ENCODE peak calls at places on chromosomes 7 and 10, in six cellular contexts. C is stomach; H is uterus; T is effector memory CD4-positive, alpha-beta T cell; E is CD8-positive, alpha-beta T cell; D is psoas muscle. P is an unnamed sample.

GRCh38 chr10:124527996-124528395 is 66.4 kb downstream of the LHPP start:
- DNase-seq in H (no peak), T (no peak), E (no peak), C (no peak), D (peak; percentile 7), P (peak; percentile 71)

GRCh38 chr10:71598673-71599072 is 120.9 kb downstream of the C10orf105 start:
- DNase-seq in E (no peak), T (no peak), C (peak; percentile 42), H (peak; percentile 80), D (peak; percentile 91), P (no peak)

GRCh38 chr10:63199716-63200115 is 66.6 kb downstream of the NRBF2 start:
- DNase-seq in T (no peak), C (no peak), D (no peak), H (no peak), E (no peak), P (no peak)

GRCh38 chr10:112344261-112344660 is 29.7 kb upstream of the ACSL5 start:
- DNase-seq in C (no peak), D (no peak), H (no peak), E (no peak), T (no peak), P (no peak)

GRCh38 chr10:28981007-28981406 is 303.7 kb downstream of the BAMBI start:
- DNase-seq in T (no peak), C (no peak), E (no peak), D (no peak), H (no peak), P (no peak)

GRCh38 chr7:2621948-2622640 is 9.7 kb upstream of the TTYH3 start:
- DNase-seq in D (no peak), T (no peak), H (no peak), E (no peak), C (no peak), P (peak; percentile 73)

GRCh38 chr7:85659364-85659763 is 472.5 kb upstream of the SEMA3D start:
- DNase-seq in C (no peak), H (no peak), E (no peak), D (no peak), T (no peak), P (no peak)

GRCh38 chr7:35253680-35254495 is at the start of gene TBX20:
- DNase-seq in D (peak; percentile 41), E (no peak), C (peak; percentile 35), H (no peak), T (no peak), P (peak; percentile 74)

GRCh38 chr7:2209146-2209960 is 23.4 kb downstream of the MAD1L1 start:
- DNase-seq in C (peak; percentile 67), H (peak; percentile 79), T (peak; percentile 12), E (peak; percentile 20), D (peak; percentile 75), P (peak; percentile 87)

GRCh38 chr7:35418716-35419425 is 165.0 kb upstream of the TBX20 start:
- DNase-seq in D (no peak), H (no peak), E (no peak), C (no peak), T (no peak), P (no peak)

GRCh38 chr10:21330628-21331020 is 194.9 kb downstream of the SKIDA1 start:
- DNase-seq in E (no peak), H (no peak), C (no peak), T (no peak), D (no peak), P (no peak)

GRCh38 chr7:104271948-104272347 is 56.5 kb upstream of the LHFPL3 start:
- DNase-seq in C (no peak), H (no peak), D (no peak), E (no peak), T (no peak), P (no peak)

GRCh38 chr10:97974526-97975525 is 55.6 kb downstream of the CRTAC1 start:
- DNase-seq in E (no peak), C (no peak), D (no peak), T (no peak), H (no peak), P (no peak)

GRCh38 chr7:77338883-77339629 is 77.1 kb downstream of the GSAP start:
- DNase-seq in T (no peak), E (no peak), C (no peak), D (no peak), H (no peak), P (no peak)

GRCh38 chr10:119588071-119588470 is 8.7 kb downstream of the TIAL1 start:
- DNase-seq in T (no peak), C (no peak), D (no peak), E (no peak), H (no peak), P (no peak)

GRCh38 chr10:26486304-26486703 is 48.2 kb downstream of the APBB1IP start:
- DNase-seq in D (peak; percentile 33), E (no peak), H (peak; percentile 24), C (no peak), T (no peak), P (no peak)

GRCh38 chr10:99399664-99400063 is 30.8 kb downstream of the GOT1 start:
- DNase-seq in H (no peak), T (no peak), E (no peak), C (no peak), D (no peak), P (no peak)

GRCh38 chr10:3082290-3082689 is 14.9 kb downstream of the PFKP start:
- DNase-seq in T (no peak), H (no peak), D (no peak), C (no peak), E (no peak), P (no peak)

GRCh38 chr7:41918597-41918996 is 215.7 kb upstream of the INHBA start:
- DNase-seq in D (no peak), T (no peak), H (no peak), E (no peak), C (no peak), P (no peak)

GRCh38 chr7:154644366-154644765 is 358.6 kb downstream of the PAXIP1 start:
- DNase-seq in T (no peak), E (no peak), D (no peak), C (no peak), H (no peak), P (no peak)

GRCh38 chr7:5424689-5425506 is 1.3 kb upstream of the TNRC18 start:
- DNase-seq in H (peak; percentile 74), C (peak; percentile 45), D (peak; percentile 69), T (no peak), E (no peak), P (peak; percentile 88)

GRCh38 chr7:4700577-4701235 is 18.6 kb downstream of the FOXK1 start:
- DNase-seq in D (no peak), H (no peak), T (no peak), E (no peak), C (no peak), P (no peak)

GRCh38 chr10:116080553-116080952 is 192.5 kb downstream of the GFRA1 start:
- DNase-seq in C (no peak), D (no peak), T (no peak), E (no peak), H (no peak), P (no peak)

GRCh38 chr7:20798081-20798693 is 11.5 kb upstream of the SP8 start:
- DNase-seq in D (peak; percentile 22), E (no peak), H (no peak), T (no peak), C (peak; percentile 73), P (peak; percentile 80)

GRCh38 chr7:70301673-70302072 is 703.4 kb downstream of the AUTS2 start:
- DNase-seq in H (no peak), D (no peak), T (no peak), C (no peak), E (no peak), P (no peak)

GRCh38 chr7:1144269-1144771 is 15.7 kb downstream of the ZFAND2A start:
- DNase-seq in D (no peak), H (no peak), E (no peak), C (peak; percentile 75), T (no peak), P (peak; percentile 71)

GRCh38 chr10:93462881-93463280 is 19.3 kb downstream of the MYOF start:
- DNase-seq in T (no peak), H (no peak), C (no peak), E (no peak), D (no peak), P (no peak)
- H3K4me1 ChIP-seq in T (no peaks in the 10 kb centered on the region), H (peaks cover 20% of the 10 kb centered on the region), C (peaks cover 70% of the 10 kb centered on the region), E (no peaks in the 10 kb centered on the region), D (peaks cover 23% of the 10 kb centered on the region), P (peaks cover 15% of the 10 kb centered on the region)

GRCh38 chr10:102615361-102615760 is 28.9 kb upstream of the TRIM8 start:
- DNase-seq in E (no peak), T (no peak), H (no peak), D (peak; percentile 30), C (no peak), P (no peak)

GRCh38 chr10:102614888-102615287 is 29.4 kb upstream of the TRIM8 start:
- DNase-seq in E (no peak), D (no peak), C (no peak), H (no peak), T (no peak), P (no peak)

GRCh38 chr10:102617816-102618215 is 26.5 kb upstream of the TRIM8 start:
- DNase-seq in T (no peak), H (no peak), C (no peak), D (no peak), E (no peak), P (no peak)

GRCh38 chr10:102616071-102616770 is 28.1 kb upstream of the TRIM8 start:
- DNase-seq in C (no peak), D (peak; percentile 76), H (peak; percentile 75), E (no peak), T (no peak), P (no peak)

GRCh38 chr10:102617041-102617440 is 27.2 kb upstream of the TRIM8 start:
- DNase-seq in D (no peak), H (no peak), E (no peak), T (no peak), C (no peak), P (no peak)
- H3K9me3 ChIP-seq in D (no peaks in the 10 kb centered on the region), H (no peaks in the 10 kb centered on the region), E (no peaks in the 10 kb centered on the region), T (no peaks in the 10 kb centered on the region), C (no peaks in the 10 kb centered on the region), P (no peaks in the 10 kb centered on the region)

GRCh38 chr7:24760968-24761367 is 3.7 kb upstream of the GSDME start:
- DNase-seq in T (no peak), C (no peak), D (no peak), E (no peak), H (no peak), P (no peak)
- H3K27me3 ChIP-seq in T (peaks cover 17% of the 10 kb centered on the region), C (no peaks in the 10 kb centered on the region), D (no peaks in the 10 kb centered on the region), E (peaks cover 18% of the 10 kb centered on the region), H (no peaks in the 10 kb centered on the region), P (peaks cover 32% of the 10 kb centered on the region)

DNA sequence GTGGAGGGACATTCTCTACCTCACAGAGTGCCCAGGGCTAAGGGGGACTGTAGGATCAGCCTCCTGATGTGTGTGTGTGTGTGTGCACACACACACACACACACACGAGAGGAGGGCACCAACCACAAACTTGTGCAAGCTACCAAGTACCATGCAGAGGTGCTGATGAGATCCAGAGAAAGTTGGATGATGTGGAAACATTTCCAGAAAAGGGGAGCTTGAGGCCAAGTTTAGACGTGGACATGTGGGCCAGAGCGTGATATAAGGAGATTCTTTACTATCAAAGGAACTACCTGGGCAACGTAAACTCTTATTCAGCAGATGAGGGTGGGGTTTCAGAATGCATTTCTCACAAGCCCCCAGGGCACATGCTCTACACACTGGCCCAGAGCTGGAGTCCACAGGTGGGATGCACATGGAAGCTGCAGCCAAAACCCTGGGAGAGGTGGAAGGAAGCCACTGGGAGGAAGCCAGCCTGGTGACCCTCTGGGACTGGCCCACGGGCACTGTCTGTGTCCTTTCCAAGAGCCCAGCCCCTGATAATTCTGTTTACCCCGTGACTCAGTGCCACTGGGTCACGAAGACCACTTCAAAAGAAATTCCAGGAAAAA is 53.5 kb downstream of the DLG5 start:
- DNase-seq in D (no peak), C (no peak), E (no peak), T (no peak), H (no peak), P (peak; percentile 75)
- H3K4me1 ChIP-seq in D (peaks cover 17% of the 10 kb centered on the region), C (peaks cover 28% of the 10 kb centered on the region), E (peaks cover 25% of the 10 kb centered on the region), T (no peaks in the 10 kb centered on the region), H (peaks cover 30% of the 10 kb centered on the region), P (peaks cover 16% of the 10 kb centered on the region)

GRCh38 chr7:158415316-158415715 is 172.3 kb downstream of the PTPRN2 start:
- DNase-seq in C (peak; percentile 19), E (no peak), D (no peak), H (no peak), T (no peak), P (no peak)
- H3K9me3 ChIP-seq in C (no peaks in the 10 kb centered on the region), E (no peaks in the 10 kb centered on the region), D (no peaks in the 10 kb centered on the region), H (no peaks in the 10 kb centered on the region), T (no peaks in the 10 kb centered on the region), P (no peaks in the 10 kb centered on the region)

P was measured in spleen.